ENCODE peak calls at places on chromosome 9, in eight cellular contexts. One of them, this sample, is unnamed.

GRCh38 chr9:113560621-113560915 is 97.0 kb downstream of the RGS3 start:
- DNase-seq in GM13977: no peak
- DNase-seq in pancreas: no peak
- DNase-seq in sigmoid colon: no peak
- DNase-seq in lung: no peak
- DNase-seq in Peyer's patch: no peak
- DNase-seq in HCT116: no peak
- DNase-seq in A549: no peak
- DNase-seq in this sample: no peak

GRCh38 chr9:3794005-3794404 is 268.2 kb upstream of the RFX3 start:
- DNase-seq in GM13977: no peak
- DNase-seq in lung: no peak
- DNase-seq in Peyer's patch: no peak
- DNase-seq in HCT116: no peak
- DNase-seq in sigmoid colon: no peak
- DNase-seq in A549: no peak
- DNase-seq in pancreas: no peak
- DNase-seq in this sample: peak

GRCh38 chr9:134624827-134625181 is 16.8 kb upstream of the COL5A1 start:
- DNase-seq in HCT116: peak
- DNase-seq in Peyer's patch: no peak
- DNase-seq in lung: no peak
- DNase-seq in sigmoid colon: peak
- DNase-seq in GM13977: no peak
- DNase-seq in pancreas: peak
- DNase-seq in A549: peak
- DNase-seq in this sample: peak

GRCh38 chr9:806285-807156 is 35.0 kb upstream of the DMRT1 start:
- DNase-seq in Peyer's patch: no peak
- DNase-seq in HCT116: no peak
- DNase-seq in pancreas: no peak
- DNase-seq in sigmoid colon: no peak
- DNase-seq in GM13977: peak
- DNase-seq in A549: peak
- DNase-seq in lung: no peak
- DNase-seq in this sample: peak

GRCh38 chr9:14313951-14314423 is at the start of gene NFIB:
- DNase-seq in Peyer's patch: no peak
- DNase-seq in HCT116: no peak
- DNase-seq in A549: peak
- DNase-seq in sigmoid colon: peak
- DNase-seq in GM13977: peak
- DNase-seq in lung: no peak
- DNase-seq in pancreas: peak
- DNase-seq in this sample: no peak

GRCh38 chr9:109252291-109252690 is 68.6 kb downstream of the EPB41L4B start:
- DNase-seq in HCT116: no peak
- DNase-seq in sigmoid colon: no peak
- DNase-seq in A549: no peak
- DNase-seq in pancreas: no peak
- DNase-seq in Peyer's patch: no peak
- DNase-seq in GM13977: no peak
- DNase-seq in lung: no peak
- DNase-seq in this sample: no peak

GRCh38 chr9:112050544-112051475 is 124.3 kb downstream of the SUSD1 start:
- DNase-seq in sigmoid colon: peak
- DNase-seq in HCT116: no peak
- DNase-seq in pancreas: no peak
- DNase-seq in Peyer's patch: no peak
- DNase-seq in lung: no peak
- DNase-seq in GM13977: no peak
- DNase-seq in A549: no peak
- DNase-seq in this sample: peak

GRCh38 chr9:36543916-36544315 is 28.8 kb upstream of the MELK start:
- DNase-seq in lung: peak
- DNase-seq in sigmoid colon: peak
- DNase-seq in Peyer's patch: no peak
- DNase-seq in GM13977: no peak
- DNase-seq in HCT116: no peak
- DNase-seq in pancreas: no peak
- DNase-seq in A549: no peak
- DNase-seq in this sample: peak

GRCh38 chr9:135219676-135220600 is 132.5 kb downstream of the OLFM1 start:
- DNase-seq in pancreas: peak
- DNase-seq in A549: no peak
- DNase-seq in GM13977: no peak
- DNase-seq in sigmoid colon: peak
- DNase-seq in HCT116: no peak
- DNase-seq in lung: no peak
- DNase-seq in Peyer's patch: no peak
- DNase-seq in this sample: no peak

GRCh38 chr9:123107639-123108285 is 74.3 kb downstream of the GPR21 start:
- DNase-seq in GM13977: no peak
- DNase-seq in pancreas: no peak
- DNase-seq in HCT116: no peak
- DNase-seq in sigmoid colon: no peak
- DNase-seq in lung: no peak
- DNase-seq in A549: no peak
- DNase-seq in Peyer's patch: no peak
- DNase-seq in this sample: no peak

GRCh38 chr9:35164711-35165110 is 2.9 kb downstream of the UNC13B start:
- DNase-seq in GM13977: no peak
- DNase-seq in lung: no peak
- DNase-seq in A549: no peak
- DNase-seq in Peyer's patch: no peak
- DNase-seq in pancreas: no peak
- DNase-seq in sigmoid colon: no peak
- DNase-seq in HCT116: no peak
- DNase-seq in this sample: peak

GRCh38 chr9:73056245-73056644 is 95.4 kb upstream of the ANXA1 start:
- DNase-seq in GM13977: no peak
- DNase-seq in sigmoid colon: no peak
- DNase-seq in Peyer's patch: no peak
- DNase-seq in A549: no peak
- DNase-seq in HCT116: no peak
- DNase-seq in pancreas: no peak
- DNase-seq in lung: no peak
- DNase-seq in this sample: no peak

GRCh38 chr9:124512806-124513204 is 5.6 kb upstream of the NR5A1 start:
- DNase-seq in sigmoid colon: no peak
- DNase-seq in Peyer's patch: no peak
- DNase-seq in HCT116: no peak
- DNase-seq in GM13977: no peak
- DNase-seq in A549: no peak
- DNase-seq in lung: no peak
- DNase-seq in pancreas: no peak
- DNase-seq in this sample: no peak

GRCh38 chr9:95508242-95508967 is 8.4 kb downstream of the PTCH1 start:
- DNase-seq in lung: no peak
- DNase-seq in Peyer's patch: no peak
- DNase-seq in sigmoid colon: no peak
- DNase-seq in HCT116: no peak
- DNase-seq in GM13977: peak
- DNase-seq in A549: no peak
- DNase-seq in pancreas: peak
- DNase-seq in this sample: peak

GRCh38 chr9:138037140-138037539 is 159.6 kb downstream of the CACNA1B start:
- DNase-seq in GM13977: no peak
- DNase-seq in A549: no peak
- DNase-seq in pancreas: no peak
- DNase-seq in lung: no peak
- DNase-seq in Peyer's patch: peak
- DNase-seq in HCT116: no peak
- DNase-seq in sigmoid colon: peak
- DNase-seq in this sample: no peak

GRCh38 chr9:98231770-98232478 is 23.5 kb downstream of the TBC1D2 start:
- DNase-seq in sigmoid colon: peak
- DNase-seq in Peyer's patch: no peak
- DNase-seq in HCT116: no peak
- DNase-seq in pancreas: no peak
- DNase-seq in GM13977: no peak
- DNase-seq in lung: no peak
- DNase-seq in A549: no peak
- DNase-seq in this sample: peak

GRCh38 chr9:115966660-115967059 is 186.9 kb upstream of the PAPPA start:
- DNase-seq in HCT116: no peak
- DNase-seq in lung: no peak
- DNase-seq in A549: no peak
- DNase-seq in sigmoid colon: no peak
- DNase-seq in pancreas: no peak
- DNase-seq in GM13977: no peak
- DNase-seq in Peyer's patch: no peak
- DNase-seq in this sample: no peak

GRCh38 chr9:136209786-136210185 is 4.9 kb upstream of the LHX3 start:
- DNase-seq in lung: no peak
- DNase-seq in pancreas: no peak
- DNase-seq in sigmoid colon: no peak
- DNase-seq in GM13977: no peak
- DNase-seq in A549: no peak
- DNase-seq in Peyer's patch: no peak
- DNase-seq in HCT116: no peak
- DNase-seq in this sample: no peak

GRCh38 chr9:72173080-72173479 is 23.8 kb downstream of the GDA start:
- DNase-seq in Peyer's patch: no peak
- DNase-seq in GM13977: no peak
- DNase-seq in lung: no peak
- DNase-seq in pancreas: no peak
- DNase-seq in HCT116: no peak
- DNase-seq in A549: no peak
- DNase-seq in sigmoid colon: no peak
- DNase-seq in this sample: no peak

GRCh38 chr9:128909859-128910258 is 10.9 kb upstream of the PHYHD1 start:
- DNase-seq in A549: no peak
- DNase-seq in HCT116: no peak
- DNase-seq in Peyer's patch: no peak
- DNase-seq in lung: no peak
- DNase-seq in sigmoid colon: no peak
- DNase-seq in pancreas: no peak
- DNase-seq in GM13977: no peak
- DNase-seq in this sample: no peak

GRCh38 chr9:28770827-28771226 is 1197.5 kb upstream of the C9orf72 start:
- DNase-seq in HCT116: no peak
- DNase-seq in lung: no peak
- DNase-seq in Peyer's patch: no peak
- DNase-seq in sigmoid colon: no peak
- DNase-seq in pancreas: no peak
- DNase-seq in A549: no peak
- DNase-seq in GM13977: no peak
- DNase-seq in this sample: no peak

GRCh38 chr9:121197135-121197534 is 4.5 kb downstream of the RAB14 start:
- DNase-seq in sigmoid colon: no peak
- DNase-seq in A549: peak
- DNase-seq in GM13977: no peak
- DNase-seq in lung: no peak
- DNase-seq in Peyer's patch: no peak
- DNase-seq in HCT116: no peak
- DNase-seq in pancreas: no peak
- DNase-seq in this sample: no peak
- TF ChIP-seq CTCF in sigmoid colon: no peak
- TF ChIP-seq CTCF in A549: no peak
- TF ChIP-seq CTCF in GM13977: no peak
- TF ChIP-seq CTCF in lung: no peak
- TF ChIP-seq CTCF in Peyer's patch: no peak
- TF ChIP-seq CTCF in HCT116: peak
- TF ChIP-seq CTCF in pancreas: no peak
- TF ChIP-seq CTCF in this sample: peak

GRCh38 chr9:21455320-21455719 is 15.1 kb downstream of the IFNA1 start:
- DNase-seq in HCT116: peak
- DNase-seq in lung: no peak
- DNase-seq in A549: peak
- DNase-seq in Peyer's patch: no peak
- DNase-seq in GM13977: peak
- DNase-seq in pancreas: no peak
- DNase-seq in sigmoid colon: no peak
- DNase-seq in this sample: peak
- TF ChIP-seq CTCF in HCT116: peak
- TF ChIP-seq CTCF in lung: peak
- TF ChIP-seq CTCF in A549: peak
- TF ChIP-seq CTCF in Peyer's patch: peak
- TF ChIP-seq CTCF in GM13977: peak
- TF ChIP-seq CTCF in pancreas: no peak
- TF ChIP-seq CTCF in sigmoid colon: peak
- TF ChIP-seq CTCF in this sample: peak

DNA sequence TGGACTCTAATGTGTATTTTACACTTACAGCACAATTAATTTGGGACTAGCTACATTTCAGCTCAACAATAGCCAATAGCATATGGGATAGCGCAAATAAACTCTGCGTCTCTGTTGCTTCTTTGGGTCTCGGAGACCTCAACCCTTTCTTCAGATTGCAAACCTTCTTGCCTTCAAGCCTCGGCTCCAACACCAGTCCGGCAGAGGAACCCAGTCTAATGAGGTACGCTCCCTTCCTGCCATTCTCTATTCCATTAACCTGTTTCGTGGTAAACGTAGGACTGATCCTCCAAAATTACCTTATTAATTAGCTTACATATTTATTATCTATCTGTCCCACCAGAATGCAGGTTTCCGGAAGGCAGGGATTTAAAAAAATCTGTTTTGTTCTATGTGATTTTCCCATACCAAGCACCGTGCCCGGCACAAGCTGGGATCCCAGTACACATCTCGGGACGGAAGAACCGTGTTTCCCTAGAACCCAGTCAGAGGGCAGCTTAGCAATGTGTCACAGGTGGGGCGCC is 525 bp upstream of the DAPK1 start:
- DNase-seq in GM13977: no peak
- DNase-seq in Peyer's patch: no peak
- DNase-seq in pancreas: no peak
- DNase-seq in lung: no peak
- DNase-seq in A549: no peak
- DNase-seq in HCT116: no peak
- DNase-seq in sigmoid colon: no peak
- DNase-seq in this sample: no peak
- TF ChIP-seq CTCF in GM13977: no peak
- TF ChIP-seq CTCF in Peyer's patch: no peak
- TF ChIP-seq CTCF in pancreas: no peak
- TF ChIP-seq CTCF in lung: no peak
- TF ChIP-seq CTCF in A549: no peak
- TF ChIP-seq CTCF in HCT116: no peak
- TF ChIP-seq CTCF in sigmoid colon: no peak
- TF ChIP-seq CTCF in this sample: no peak

GRCh38 chr9:91053824-91054223 is 252.2 kb downstream of the SYK start:
- DNase-seq in sigmoid colon: no peak
- DNase-seq in HCT116: no peak
- DNase-seq in A549: no peak
- DNase-seq in pancreas: no peak
- DNase-seq in Peyer's patch: no peak
- DNase-seq in lung: no peak
- DNase-seq in GM13977: no peak
- DNase-seq in this sample: no peak
- TF ChIP-seq CTCF in sigmoid colon: no peak
- TF ChIP-seq CTCF in HCT116: no peak
- TF ChIP-seq CTCF in A549: no peak
- TF ChIP-seq CTCF in pancreas: no peak
- TF ChIP-seq CTCF in Peyer's patch: no peak
- TF ChIP-seq CTCF in lung: no peak
- TF ChIP-seq CTCF in GM13977: no peak
- TF ChIP-seq CTCF in this sample: no peak

This sample was measured in AG10803.